ENCODE peak calls at places on chromosomes 13 and 19, in nine cellular contexts. A, M, T, P, W, S, J, R and B are unnamed samples.

GRCh38 chr13:33296793-33297425 is 11.4 kb upstream of the STARD13 start:
- DNase-seq in A (no peak), P (no peak), S (no peak), J (no peak), R (no peak), W (no peak), T (no peak), M (no peak), B (no peak)

GRCh38 chr13:28046981-28047380 is 53.4 kb downstream of the FLT3 start:
- DNase-seq in M (peak; percentile 74), P (peak; percentile 90), T (peak; percentile 94), R (no peak), S (no peak), J (no peak), A (peak; percentile 53), W (peak; percentile 9), B (peak; percentile 75)

GRCh38 chr19:35029737-35030256 is 473 bp upstream of the SCN1B start:
- DNase-seq in T (no peak), R (no peak), M (no peak), S (no peak), J (no peak), P (no peak), W (no peak), A (peak; percentile 26), B (no peak)

GRCh38 chr13:100987993-100988392 is 313.4 kb upstream of the TMTC4 start:
- DNase-seq in M (peak; percentile 16), S (no peak), A (peak; percentile 57), J (no peak), W (peak; percentile 42), R (no peak), T (peak; percentile 26), P (peak; percentile 75), B (peak; percentile 36)

GRCh38 chr19:4337906-4338440 is 654 bp downstream of the STAP2 start:
- DNase-seq in M (no peak), T (no peak), S (no peak), J (no peak), R (peak; percentile 72), P (peak; percentile 27), W (peak; percentile 33), A (peak; percentile 24), B (peak; percentile 25)

GRCh38 chr19:12642506-12642905 is 24.0 kb downstream of the MAN2B1 start:
- DNase-seq in M (no peak), W (no peak), A (no peak), S (no peak), J (no peak), P (no peak), T (no peak), R (no peak), B (no peak)

GRCh38 chr19:31559494-31559893 is 210.3 kb upstream of the TSHZ3 start:
- DNase-seq in J (no peak), S (no peak), T (no peak), W (no peak), M (no peak), A (no peak), R (no peak), P (no peak), B (no peak)

GRCh38 chr13:111202745-111203144 is 87.6 kb downstream of the ARHGEF7 start:
- DNase-seq in A (peak; percentile 94), M (no peak), J (no peak), R (no peak), P (peak; percentile 96), T (peak; percentile 93), W (peak; percentile 97), S (no peak), B (peak; percentile 71)

DNA sequence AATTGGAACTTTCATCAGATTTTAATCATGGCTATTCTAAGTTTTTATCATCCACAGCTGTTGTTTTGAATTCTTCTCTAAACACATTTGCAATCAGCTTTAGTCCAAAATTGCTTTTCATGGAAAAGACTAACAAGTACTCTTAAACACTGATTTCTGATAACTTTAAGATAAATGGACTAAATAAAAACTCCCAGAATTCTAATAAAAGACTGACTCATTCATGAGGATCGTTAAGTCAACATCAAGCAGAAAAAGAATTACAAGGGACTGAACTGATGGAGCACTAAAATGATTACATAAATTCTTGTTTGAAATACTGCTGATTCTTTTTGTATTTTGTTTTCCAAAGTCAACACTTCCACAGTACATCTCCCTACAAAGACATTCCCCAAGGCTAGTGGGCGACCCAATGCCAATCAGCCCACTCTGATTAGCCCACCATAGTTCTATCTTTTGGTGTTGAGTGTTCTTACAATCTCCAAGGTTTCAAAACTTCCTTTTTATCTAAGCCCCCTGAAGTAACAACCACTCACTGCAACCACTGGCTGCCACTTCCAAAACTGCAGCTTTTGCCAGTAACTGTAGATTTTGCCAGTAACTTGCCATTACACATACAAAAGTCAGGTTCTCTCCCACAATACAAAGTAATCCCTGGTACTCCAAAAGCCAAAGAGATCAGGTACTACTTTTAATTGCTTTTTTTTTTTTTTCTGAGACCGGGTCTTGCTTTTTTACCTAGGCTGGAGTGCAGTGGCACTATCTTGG is 14.0 kb upstream of the NAA16 start:
- DNase-seq in R (no peak), W (peak; percentile 19), S (no peak), M (no peak), T (no peak), J (no peak), A (no peak), P (no peak), B (no peak)
- H3K4me3 ChIP-seq in R (no peak overlapping the region), W (no peak overlapping the region), S (no peak overlapping the region), M (no peak overlapping the region), T (no peak overlapping the region), J (no peak overlapping the region), A (no peak overlapping the region), P (no peak overlapping the region), B (no peak overlapping the region)

GRCh38 chr19:54677217-54677616 is 14.4 kb downstream of the LILRB4 start:
- DNase-seq in W (no peak), J (no peak), S (no peak), A (no peak), R (no peak), M (no peak), T (no peak), P (no peak), B (no peak)

GRCh38 chr19:54670576-54671347 is 8.0 kb downstream of the LILRB4 start:
- DNase-seq in M (no peak), S (no peak), P (no peak), A (no peak), T (no peak), R (no peak), W (no peak), J (no peak), B (no peak)

GRCh38 chr19:54673222-54673621 is 10.4 kb downstream of the LILRB4 start:
- DNase-seq in J (no peak), A (no peak), R (no peak), S (no peak), T (no peak), P (no peak), W (no peak), M (no peak), B (no peak)

GRCh38 chr19:54668353-54668752 is 5.6 kb downstream of the LILRB4 start:
- DNase-seq in M (no peak), P (no peak), R (no peak), T (no peak), S (no peak), J (no peak), W (no peak), A (no peak), B (no peak)

DNA sequence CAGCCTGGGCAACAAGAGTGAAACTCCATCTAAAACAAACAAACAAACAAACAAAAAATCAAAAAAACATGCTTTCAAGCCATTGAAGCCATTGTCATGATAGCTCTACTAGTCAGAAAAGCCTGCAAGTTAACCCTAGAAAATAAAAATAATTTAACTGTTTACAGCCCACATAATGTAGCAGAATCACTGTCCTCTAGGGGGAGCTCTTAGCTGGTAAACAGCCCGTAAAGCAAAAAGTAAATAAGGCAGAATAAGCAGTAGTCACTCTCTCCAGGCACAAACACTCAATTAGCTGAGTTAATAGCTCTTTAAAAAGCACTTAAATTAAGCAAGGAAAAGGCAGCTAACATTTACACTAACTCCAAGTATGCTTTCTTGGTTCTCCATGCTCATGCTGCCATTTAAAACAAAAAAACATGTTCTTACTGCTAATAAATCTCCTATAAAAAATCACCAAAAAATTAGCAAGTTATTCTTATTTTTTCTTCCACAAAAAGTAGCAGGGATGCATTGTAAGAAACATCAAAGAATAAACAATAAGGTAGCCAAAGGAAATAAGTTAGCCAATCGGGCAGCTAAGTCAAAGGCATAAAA is 11.3 kb downstream of the LILRB4 start:
- DNase-seq in R (no peak), S (no peak), J (no peak), A (no peak), W (peak; percentile 59), P (peak; percentile 41), T (no peak), M (no peak), B (peak; percentile 23)
- TF ChIP-seq CTCF in R (peak; percentile 51), S (peak; percentile 38), J (no peak), A (peak; percentile 33), W (peak; percentile 65), P (peak; percentile 55), T (peak; percentile 29), M (peak; percentile 34), B (peak; percentile 64)

GRCh38 chr13:42990991-42991891 is 800 bp downstream of the EPSTI1 start:
- DNase-seq in J (no peak), M (no peak), S (no peak), R (peak; percentile 50), P (no peak), T (no peak), W (no peak), A (no peak), B (no peak)

GRCh38 chr13:42992585-42993122 is 613 bp upstream of the EPSTI1 start:
- DNase-seq in T (no peak), J (no peak), P (peak; percentile 42), A (no peak), R (no peak), M (no peak), S (no peak), W (no peak), B (no peak)

GRCh38 chr13:42991892-42992584 is at the start of gene EPSTI1:
- DNase-seq in W (peak; percentile 78), M (no peak), S (peak; percentile 53), A (peak; percentile 83), T (peak; percentile 74), R (peak; percentile 78), P (peak; percentile 90), J (peak; percentile 5), B (peak; percentile 65)

GRCh38 chr13:42986176-42986574 is 5.9 kb downstream of the EPSTI1 start:
- DNase-seq in W (no peak), A (no peak), J (no peak), S (no peak), T (no peak), M (no peak), P (no peak), R (no peak), B (no peak)

GRCh38 chr13:42990147-42990990 is 1.7 kb downstream of the EPSTI1 start:
- DNase-seq in P (peak; percentile 88), M (no peak), T (peak; percentile 57), S (no peak), R (no peak), W (peak; percentile 42), J (no peak), A (peak; percentile 75), B (peak; percentile 56)
- H3K4me3 ChIP-seq in P (peak overlapping the region; percentile 69), M (no peak overlapping the region), T (no peak overlapping the region), S (peak overlapping the region; percentile 81), R (peak overlapping the region; percentile 64), W (peak overlapping the region; percentile 34), J (peak overlapping the region; percentile 87), A (peak overlapping the region; percentile 10), B (peak overlapping the region; percentile 33)

DNA sequence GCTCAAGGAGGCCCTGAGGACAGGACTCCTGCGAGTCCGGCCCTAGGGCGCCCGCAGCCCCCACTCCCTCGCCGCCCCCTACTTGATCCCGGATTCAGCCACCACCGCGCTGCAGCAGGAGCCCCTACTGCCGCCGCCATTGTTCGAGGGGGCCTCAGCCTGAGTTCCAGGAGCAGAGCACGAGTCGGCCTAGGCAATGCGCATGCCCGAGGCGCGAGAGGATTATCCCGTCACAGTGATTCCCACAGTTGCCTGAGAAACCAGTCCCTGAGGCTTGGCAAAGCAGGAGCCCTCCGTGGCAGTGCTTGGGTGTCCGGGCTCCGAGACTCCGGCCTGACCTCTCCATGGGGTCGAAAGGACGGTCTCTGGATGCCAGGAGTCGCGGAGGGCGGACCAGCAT is 68.4 kb upstream of the ZNF420 start:
- DNase-seq in P (no peak), M (no peak), R (no peak), S (no peak), W (no peak), J (no peak), T (no peak), A (no peak), B (no peak)
- TF ChIP-seq CTCF in P (no peak), M (no peak), R (no peak), S (no peak), W (no peak), J (no peak), T (no peak), A (no peak), B (no peak)